ENCODE peak calls at places on chromosomes 13 and 19, in nine cellular contexts. D, P, J, E, B, L, K, Q and W are unnamed samples.

GRCh38 chr13:51956717-51957116 is 54.5 kb downstream of the ATP7B start:
- DNase-seq in B (no peak), K (no peak), E (no peak), P (no peak), L (no peak), D (no peak), J (no peak), Q (no peak), W (no peak)

GRCh38 chr19:52734340-52734892 is 428 bp downstream of the ZNF611 start:
- DNase-seq in L (no peak), K (no peak), J (peak; percentile 38), D (no peak), P (peak; percentile 11), Q (peak; percentile 24), E (peak; percentile 6), B (peak; percentile 12), W (peak; percentile 45)

GRCh38 chr19:39362682-39363657 is 20.7 kb downstream of the SAMD4B start:
- DNase-seq in D (no peak), P (no peak), B (peak; percentile 27), E (peak; percentile 59), J (no peak), K (no peak), Q (peak; percentile 43), L (peak; percentile 69), W (no peak)

GRCh38 chr13:44719857-44720671 is 143.9 kb upstream of the TSC22D1 start:
- DNase-seq in P (peak; percentile 81), D (no peak), B (peak; percentile 98), J (no peak), Q (peak; percentile 29), L (peak; percentile 99), K (no peak), E (peak; percentile 84), W (no peak)

GRCh38 chr13:89454736-89455135 is 1783.6 kb downstream of the SLITRK5 start:
- DNase-seq in E (no peak), B (no peak), J (no peak), D (no peak), Q (no peak), L (no peak), P (no peak), K (no peak), W (no peak)

GRCh38 chr13:100156786-100157185 is 67.9 kb downstream of the PCCA start:
- DNase-seq in E (peak; percentile 48), J (no peak), D (no peak), K (no peak), L (peak; percentile 57), B (peak; percentile 20), P (peak; percentile 19), Q (no peak), W (no peak)

GRCh38 chr13:37640499-37640898 is 41.9 kb upstream of the POSTN start:
- DNase-seq in B (peak; percentile 68), L (peak; percentile 59), J (no peak), D (no peak), E (peak; percentile 91), P (peak; percentile 63), K (peak; percentile 0), Q (peak; percentile 36), W (no peak)

GRCh38 chr19:51788936-51789795 is 5.8 kb upstream of the FPR3 start:
- DNase-seq in Q (no peak), B (no peak), K (no peak), P (no peak), D (no peak), E (no peak), L (no peak), J (no peak), W (no peak)

GRCh38 chr13:47069133-47069532 is 172.3 kb upstream of the HTR2A start:
- DNase-seq in J (no peak), L (no peak), Q (no peak), D (no peak), K (no peak), P (no peak), B (no peak), E (no peak), W (no peak)

GRCh38 chr13:77529501-77529840 is 6.0 kb upstream of the SCEL start:
- DNase-seq in L (no peak), D (no peak), B (no peak), J (no peak), P (no peak), E (no peak), Q (no peak), K (no peak), W (no peak)

GRCh38 chr13:112475889-112476288 is 99.7 kb downstream of the SPACA7 start:
- DNase-seq in D (no peak), K (no peak), P (no peak), E (no peak), L (no peak), B (no peak), Q (no peak), J (no peak), W (no peak)

GRCh38 chr19:5623397-5624153 is 692 bp downstream of the SAFB start:
- DNase-seq in B (peak; percentile 8), L (no peak), Q (no peak), K (no peak), P (peak; percentile 19), J (peak; percentile 36), E (no peak), D (no peak), W (no peak)

GRCh38 chr13:20431687-20432384 is 93.8 kb downstream of the CRYL1 start:
- DNase-seq in P (no peak), K (no peak), D (no peak), B (no peak), E (no peak), J (no peak), Q (no peak), L (no peak), W (peak; percentile 72)

GRCh38 chr19:49465371-49465770 is 8.6 kb upstream of the FLT3LG start:
- DNase-seq in J (no peak), K (no peak), L (no peak), E (no peak), B (no peak), Q (no peak), P (no peak), D (no peak), W (no peak)

GRCh38 chr13:113969973-113970611 is 3.8 kb downstream of the C13orf46 start:
- DNase-seq in Q (no peak), D (no peak), L (no peak), B (no peak), E (no peak), J (peak; percentile 36), P (no peak), K (no peak), W (no peak)

GRCh38 chr19:6679139-6679538 is 9.2 kb upstream of the TNFSF14 start:
- DNase-seq in P (no peak), J (no peak), L (no peak), D (no peak), E (no peak), K (no peak), Q (no peak), B (no peak), W (no peak)

GRCh38 chr19:47232422-47233211 is 1.6 kb upstream of the BBC3 start:
- DNase-seq in L (peak; percentile 72), K (no peak), B (peak; percentile 82), J (no peak), D (no peak), Q (no peak), E (peak; percentile 61), P (peak; percentile 59), W (no peak)

GRCh38 chr13:30862707-30863106 is 43.4 kb upstream of the MEDAG start:
- DNase-seq in J (peak; percentile 62), B (no peak), D (no peak), K (no peak), E (no peak), Q (no peak), L (peak; percentile 68), P (peak; percentile 88), W (peak; percentile 88)

GRCh38 chr13:35979378-35979911 is 151.7 kb downstream of the DCLK1 start:
- DNase-seq in D (no peak), L (peak; percentile 98), K (no peak), E (peak; percentile 94), P (peak; percentile 96), B (peak; percentile 32), Q (peak; percentile 84), J (peak; percentile 60), W (no peak)

GRCh38 chr19:6802336-6803035 is 30.0 kb downstream of the VAV1 start:
- DNase-seq in Q (no peak), L (no peak), J (peak; percentile 53), P (no peak), E (no peak), K (no peak), B (no peak), D (peak; percentile 54), W (no peak)

GRCh38 chr13:68627377-68627776 is 1397.2 kb upstream of the PCDH9 start:
- DNase-seq in L (no peak), Q (no peak), K (no peak), P (no peak), J (no peak), B (no peak), D (no peak), E (no peak), W (no peak)

GRCh38 chr19:35350591-35350990 is 2.9 kb downstream of the FFAR1 start:
- DNase-seq in B (no peak), Q (no peak), P (no peak), L (no peak), E (no peak), K (no peak), J (no peak), D (no peak), W (no peak)

GRCh38 chr19:53844849-53845246 is 20.7 kb upstream of the NLRP12 start:
- DNase-seq in P (no peak), B (no peak), D (no peak), L (no peak), K (no peak), E (no peak), Q (no peak), J (no peak), W (no peak)